ENCODE peak calls at places on chromosomes 3 and 15, in six cellular contexts. One of them, this sample, is unnamed.

GRCh38 chr3:180631317-180631716 is 29.4 kb downstream of the TTC14 start:
- DNase-seq in choroid plexus epithelial cell: peak; percentile 12
- DNase-seq in ascending aorta: no peak
- DNase-seq in endothelial cell: no peak
- DNase-seq in Calu3: no peak
- DNase-seq in PC-9: no peak
- DNase-seq in this sample: no peak

GRCh38 chr3:109943181-109943580 is 605.8 kb upstream of the DPPA4 start:
- DNase-seq in choroid plexus epithelial cell: no peak
- DNase-seq in ascending aorta: no peak
- DNase-seq in endothelial cell: no peak
- DNase-seq in Calu3: no peak
- DNase-seq in PC-9: no peak
- DNase-seq in this sample: no peak

GRCh38 chr3:126077754-126078153 is 6.2 kb downstream of the SLC41A3 start:
- DNase-seq in choroid plexus epithelial cell: no peak
- DNase-seq in ascending aorta: no peak
- DNase-seq in endothelial cell: no peak
- DNase-seq in Calu3: no peak
- DNase-seq in PC-9: no peak
- DNase-seq in this sample: no peak

GRCh38 chr3:39501982-39502837 is 34.7 kb downstream of the MOBP start:
- DNase-seq in choroid plexus epithelial cell: no peak
- DNase-seq in ascending aorta: no peak
- DNase-seq in endothelial cell: no peak
- DNase-seq in Calu3: peak; percentile 11
- DNase-seq in PC-9: no peak
- DNase-seq in this sample: no peak

GRCh38 chr3:105527538-105527937 is 160.8 kb downstream of the ALCAM start:
- DNase-seq in choroid plexus epithelial cell: no peak
- DNase-seq in ascending aorta: no peak
- DNase-seq in endothelial cell: no peak
- DNase-seq in Calu3: no peak
- DNase-seq in PC-9: no peak
- DNase-seq in this sample: no peak

GRCh38 chr3:102478160-102478559 is 43.3 kb downstream of the ZPLD1 start:
- DNase-seq in choroid plexus epithelial cell: no peak
- DNase-seq in ascending aorta: no peak
- DNase-seq in endothelial cell: no peak
- DNase-seq in Calu3: no peak
- DNase-seq in PC-9: no peak
- DNase-seq in this sample: no peak

GRCh38 chr3:52289747-52290595 is 2.3 kb downstream of the GLYCTK start:
- DNase-seq in choroid plexus epithelial cell: no peak
- DNase-seq in ascending aorta: peak; percentile 7
- DNase-seq in endothelial cell: no peak
- DNase-seq in Calu3: peak; percentile 47
- DNase-seq in PC-9: no peak
- DNase-seq in this sample: no peak

GRCh38 chr3:6326760-6327159 is 534.2 kb upstream of the GRM7 start:
- DNase-seq in choroid plexus epithelial cell: no peak
- DNase-seq in ascending aorta: no peak
- DNase-seq in endothelial cell: no peak
- DNase-seq in Calu3: no peak
- DNase-seq in PC-9: no peak
- DNase-seq in this sample: no peak

GRCh38 chr3:86537171-86537570 is 453.8 kb downstream of the VGLL3 start:
- DNase-seq in choroid plexus epithelial cell: no peak
- DNase-seq in ascending aorta: no peak
- DNase-seq in endothelial cell: no peak
- DNase-seq in Calu3: no peak
- DNase-seq in PC-9: no peak
- DNase-seq in this sample: no peak

GRCh38 chr3:77420316-77420715 is 380.4 kb downstream of the ROBO2 start:
- DNase-seq in choroid plexus epithelial cell: no peak
- DNase-seq in ascending aorta: no peak
- DNase-seq in endothelial cell: no peak
- DNase-seq in Calu3: no peak
- DNase-seq in PC-9: no peak
- DNase-seq in this sample: no peak

GRCh38 chr3:187999821-188000220 is 154.1 kb upstream of the LPP start:
- DNase-seq in choroid plexus epithelial cell: no peak
- DNase-seq in ascending aorta: no peak
- DNase-seq in endothelial cell: no peak
- DNase-seq in Calu3: no peak
- DNase-seq in PC-9: no peak
- DNase-seq in this sample: no peak

GRCh38 chr15:76058714-76059319 is 968 bp upstream of the TMEM266 start:
- DNase-seq in choroid plexus epithelial cell: peak; percentile 23
- DNase-seq in ascending aorta: no peak
- DNase-seq in endothelial cell: peak; percentile 40
- DNase-seq in Calu3: peak; percentile 7
- DNase-seq in PC-9: no peak
- DNase-seq in this sample: no peak

GRCh38 chr3:13713396-13713795 is 164.5 kb downstream of the FBLN2 start:
- DNase-seq in choroid plexus epithelial cell: no peak
- DNase-seq in ascending aorta: no peak
- DNase-seq in endothelial cell: no peak
- DNase-seq in Calu3: no peak
- DNase-seq in PC-9: no peak
- DNase-seq in this sample: no peak

GRCh38 chr3:14256561-14257342 is 78.1 kb downstream of the LSM3 start:
- DNase-seq in choroid plexus epithelial cell: no peak
- DNase-seq in ascending aorta: no peak
- DNase-seq in endothelial cell: no peak
- DNase-seq in Calu3: no peak
- DNase-seq in PC-9: peak; percentile 77
- DNase-seq in this sample: no peak

GRCh38 chr3:62210016-62210415 is 163.3 kb downstream of the FEZF2 start:
- DNase-seq in choroid plexus epithelial cell: no peak
- DNase-seq in ascending aorta: no peak
- DNase-seq in endothelial cell: no peak
- DNase-seq in Calu3: no peak
- DNase-seq in PC-9: no peak
- DNase-seq in this sample: no peak

GRCh38 chr3:62208385-62208784 is 165.0 kb downstream of the FEZF2 start:
- DNase-seq in choroid plexus epithelial cell: no peak
- DNase-seq in ascending aorta: no peak
- DNase-seq in endothelial cell: no peak
- DNase-seq in Calu3: no peak
- DNase-seq in PC-9: no peak
- DNase-seq in this sample: no peak

GRCh38 chr3:62214850-62215249 is 158.5 kb downstream of the FEZF2 start:
- DNase-seq in choroid plexus epithelial cell: no peak
- DNase-seq in ascending aorta: no peak
- DNase-seq in endothelial cell: no peak
- DNase-seq in Calu3: no peak
- DNase-seq in PC-9: no peak
- DNase-seq in this sample: no peak

GRCh38 chr3:62207197-62207596 is 166.2 kb downstream of the FEZF2 start:
- DNase-seq in choroid plexus epithelial cell: no peak
- DNase-seq in ascending aorta: no peak
- DNase-seq in endothelial cell: no peak
- DNase-seq in Calu3: no peak
- DNase-seq in PC-9: no peak
- DNase-seq in this sample: no peak

DNA sequence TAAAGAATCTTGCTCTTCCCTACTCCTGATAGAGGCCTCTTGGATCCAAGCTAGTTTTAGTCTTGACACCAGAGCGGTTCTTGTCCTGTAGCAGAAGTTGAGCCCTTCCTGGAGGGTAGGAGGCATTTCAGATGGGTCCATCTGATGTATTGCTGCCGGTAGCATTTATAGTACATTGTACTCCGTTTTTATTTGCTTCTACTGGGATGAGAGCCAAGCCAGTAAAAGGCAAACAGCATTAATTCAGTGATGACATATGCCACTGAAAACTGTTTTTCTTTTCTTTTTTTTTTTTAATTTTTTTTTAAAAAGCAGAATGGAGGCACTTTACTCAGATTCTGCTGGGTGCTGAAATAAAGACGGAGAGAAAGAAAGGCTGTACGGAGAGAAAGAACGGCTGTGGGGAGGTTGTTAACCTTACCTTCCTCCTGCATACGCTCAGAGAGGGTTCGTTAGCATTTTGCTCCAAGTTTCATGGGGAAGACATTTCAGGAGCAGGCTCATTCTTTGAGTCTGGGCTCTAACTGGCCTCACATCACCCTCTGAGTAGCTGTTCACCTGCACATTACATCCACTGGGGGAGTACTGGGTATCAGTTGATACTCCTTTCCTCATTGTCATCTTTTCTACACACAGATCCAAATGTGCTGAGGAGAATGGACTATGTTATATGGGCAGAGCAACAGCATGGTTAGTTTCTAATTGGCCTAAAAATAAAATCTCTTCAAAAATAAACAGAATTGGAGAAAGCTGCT is 161.5 kb downstream of the FEZF2 start:
- DNase-seq in choroid plexus epithelial cell: no peak
- DNase-seq in ascending aorta: no peak
- DNase-seq in endothelial cell: no peak
- DNase-seq in Calu3: no peak
- DNase-seq in PC-9: no peak
- DNase-seq in this sample: no peak
- TF ChIP-seq CTCF in choroid plexus epithelial cell: peak; percentile 30
- TF ChIP-seq CTCF in ascending aorta: no peak
- TF ChIP-seq CTCF in endothelial cell: no peak
- TF ChIP-seq CTCF in Calu3: no peak
- TF ChIP-seq CTCF in PC-9: no peak
- TF ChIP-seq CTCF in this sample: peak; percentile 14

GRCh38 chr15:81106560-81106959 is 27.5 kb upstream of the CFAP161 start:
- DNase-seq in choroid plexus epithelial cell: peak; percentile 89
- DNase-seq in ascending aorta: no peak
- DNase-seq in endothelial cell: peak; percentile 55
- DNase-seq in Calu3: peak; percentile 62
- DNase-seq in PC-9: peak; percentile 48
- DNase-seq in this sample: peak; percentile 64
- TF ChIP-seq CTCF in choroid plexus epithelial cell: peak; percentile 84
- TF ChIP-seq CTCF in ascending aorta: peak; percentile 65
- TF ChIP-seq CTCF in endothelial cell: peak; percentile 74
- TF ChIP-seq CTCF in Calu3: peak; percentile 71
- TF ChIP-seq CTCF in PC-9: peak; percentile 78
- TF ChIP-seq CTCF in this sample: peak; percentile 88

GRCh38 chr3:107861422-107861821 is 229.4 kb downstream of the CD47 start:
- DNase-seq in choroid plexus epithelial cell: no peak
- DNase-seq in ascending aorta: no peak
- DNase-seq in endothelial cell: no peak
- DNase-seq in Calu3: no peak
- DNase-seq in PC-9: no peak
- DNase-seq in this sample: no peak

GRCh38 chr3:107850681-107851080 is 240.2 kb downstream of the CD47 start:
- DNase-seq in choroid plexus epithelial cell: no peak
- DNase-seq in ascending aorta: no peak
- DNase-seq in endothelial cell: no peak
- DNase-seq in Calu3: no peak
- DNase-seq in PC-9: no peak
- DNase-seq in this sample: no peak

GRCh38 chr3:107857854-107858253 is 233.0 kb downstream of the CD47 start:
- DNase-seq in choroid plexus epithelial cell: no peak
- DNase-seq in ascending aorta: no peak
- DNase-seq in endothelial cell: no peak
- DNase-seq in Calu3: no peak
- DNase-seq in PC-9: no peak
- DNase-seq in this sample: no peak

DNA sequence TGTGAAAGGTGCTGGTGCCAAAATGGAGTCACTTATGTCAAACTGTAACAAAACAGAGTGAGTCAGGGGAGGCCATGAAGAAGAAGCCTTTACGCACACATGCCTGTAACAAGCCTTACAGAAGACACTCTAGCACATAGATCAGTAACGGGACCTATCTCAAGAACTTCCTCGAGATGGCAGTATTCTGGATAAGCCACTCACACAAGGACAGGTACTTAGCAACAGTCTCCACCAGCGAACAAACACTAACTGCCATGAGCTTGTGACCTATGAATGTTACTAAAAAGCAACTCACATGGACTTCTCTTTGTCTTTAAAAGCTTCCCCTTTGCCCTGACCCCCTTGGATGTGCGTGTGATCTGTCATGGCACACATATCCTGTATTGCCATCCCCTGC is 235.1 kb downstream of the CD47 start:
- DNase-seq in choroid plexus epithelial cell: peak; percentile 76
- DNase-seq in ascending aorta: no peak
- DNase-seq in endothelial cell: no peak
- DNase-seq in Calu3: no peak
- DNase-seq in PC-9: peak; percentile 5
- DNase-seq in this sample: peak; percentile 4
- TF ChIP-seq CTCF in choroid plexus epithelial cell: peak; percentile 62
- TF ChIP-seq CTCF in ascending aorta: no peak
- TF ChIP-seq CTCF in endothelial cell: no peak
- TF ChIP-seq CTCF in Calu3: no peak
- TF ChIP-seq CTCF in PC-9: peak; percentile 58
- TF ChIP-seq CTCF in this sample: peak; percentile 23

GRCh38 chr15:74302821-74303359 is 64.6 kb downstream of the CYP11A1 start:
- DNase-seq in choroid plexus epithelial cell: peak; percentile 53
- DNase-seq in ascending aorta: no peak
- DNase-seq in endothelial cell: peak; percentile 77
- DNase-seq in Calu3: peak; percentile 83
- DNase-seq in PC-9: peak; percentile 62
- DNase-seq in this sample: no peak
- TF ChIP-seq CTCF in choroid plexus epithelial cell: peak; percentile 83
- TF ChIP-seq CTCF in ascending aorta: peak; percentile 58
- TF ChIP-seq CTCF in endothelial cell: peak; percentile 73
- TF ChIP-seq CTCF in Calu3: peak; percentile 86
- TF ChIP-seq CTCF in PC-9: peak; percentile 84
- TF ChIP-seq CTCF in this sample: peak; percentile 35

This sample was measured in astrocyte.